ENCODE peak calls at places on chromosomes 11 and 22, in eight cellular contexts. N is stomach, Y is ovary, R is HepG2, A is upper lobe of left lung, Z is tibial nerve, S is transverse colon, X is sigmoid colon. Q is an unnamed sample.

GRCh38 chr22:27075028-27075678 is 417.8 kb downstream of the MIAT start:
- DNase-seq in Z (no peak), X (no peak), Y (no peak), N (no peak), A (no peak), S (no peak), R (no peak), Q (no peak)

GRCh38 chr11:86749376-86749775 is 51.0 kb upstream of the PRSS23 start:
- DNase-seq in N (no peak), X (no peak), R (no peak), A (no peak), Z (no peak), S (no peak), Y (no peak), Q (no peak)

GRCh38 chr11:126164781-126165180 is 46.7 kb downstream of the RPUSD4 start:
- DNase-seq in Y (no peak), R (no peak), N (no peak), X (no peak), S (no peak), Z (no peak), A (no peak), Q (no peak)

GRCh38 chr11:82403640-82404305 is 329.9 kb downstream of the FAM181B start:
- DNase-seq in N (no peak), X (no peak), Y (no peak), Z (no peak), R (no peak), S (no peak), A (peak; percentile 64), Q (no peak)

GRCh38 chr11:5123802-5124521 is 14.2 kb downstream of the OR52A5 start:
- DNase-seq in X (no peak), S (peak; percentile 48), Z (peak; percentile 85), R (peak; percentile 46), N (peak; percentile 58), Y (peak; percentile 42), A (no peak), Q (no peak)

GRCh38 chr11:77141034-77141433 is 13.0 kb downstream of the MYO7A start:
- DNase-seq in X (no peak), Z (no peak), R (peak; percentile 79), N (no peak), S (no peak), Y (no peak), A (no peak), Q (no peak)

GRCh38 chr11:91932151-91932821 is 292.3 kb upstream of the FAT3 start:
- DNase-seq in N (no peak), A (no peak), Y (peak; percentile 17), S (no peak), Z (no peak), X (no peak), R (no peak), Q (no peak)

GRCh38 chr22:20533879-20534265 is 26.5 kb downstream of the MED15 start:
- DNase-seq in X (no peak), Y (no peak), Z (no peak), S (no peak), A (no peak), N (no peak), R (no peak), Q (no peak)

GRCh38 chr22:26756675-26757293 is 99.4 kb downstream of the MIAT start:
- DNase-seq in X (peak; percentile 77), Y (peak; percentile 86), Z (peak; percentile 60), S (peak; percentile 59), N (peak; percentile 59), A (peak; percentile 91), R (no peak), Q (no peak)

GRCh38 chr22:38327805-38328204 is 10.6 kb upstream of the CSNK1E start:
- DNase-seq in Y (no peak), N (no peak), X (no peak), A (peak; percentile 51), S (no peak), R (no peak), Z (no peak), Q (no peak)

GRCh38 chr11:105670811-105671210 is 60.9 kb downstream of the GRIA4 start:
- DNase-seq in N (no peak), S (no peak), R (no peak), X (no peak), Z (no peak), Y (no peak), A (no peak), Q (no peak)

GRCh38 chr22:17780741-17781318 is 6.6 kb upstream of the BID start:
- DNase-seq in S (no peak), X (no peak), R (no peak), Y (no peak), N (no peak), Z (no peak), A (no peak), Q (no peak)

GRCh38 chr22:17101475-17102296 is 16.9 kb downstream of the IL17RA start:
- DNase-seq in A (no peak), Z (no peak), N (no peak), R (no peak), Y (no peak), S (no peak), X (peak; percentile 59), Q (no peak)

GRCh38 chr11:98734686-98735085 is 286.1 kb upstream of the CNTN5 start:
- DNase-seq in N (no peak), R (no peak), S (no peak), Y (no peak), X (no peak), Z (no peak), A (no peak), Q (no peak)

GRCh38 chr22:44259366-44260215 is 53.2 kb downstream of the SHISAL1 start:
- DNase-seq in A (no peak), X (peak; percentile 34), N (no peak), S (no peak), Y (peak; percentile 1), Z (no peak), R (no peak), Q (peak; percentile 34)
- TF ChIP-seq EP300 in A (no peak), X (no peak), N (no peak), S (no peak), Y (no peak), Z (no peak), R (no peak), Q (no peak)

DNA sequence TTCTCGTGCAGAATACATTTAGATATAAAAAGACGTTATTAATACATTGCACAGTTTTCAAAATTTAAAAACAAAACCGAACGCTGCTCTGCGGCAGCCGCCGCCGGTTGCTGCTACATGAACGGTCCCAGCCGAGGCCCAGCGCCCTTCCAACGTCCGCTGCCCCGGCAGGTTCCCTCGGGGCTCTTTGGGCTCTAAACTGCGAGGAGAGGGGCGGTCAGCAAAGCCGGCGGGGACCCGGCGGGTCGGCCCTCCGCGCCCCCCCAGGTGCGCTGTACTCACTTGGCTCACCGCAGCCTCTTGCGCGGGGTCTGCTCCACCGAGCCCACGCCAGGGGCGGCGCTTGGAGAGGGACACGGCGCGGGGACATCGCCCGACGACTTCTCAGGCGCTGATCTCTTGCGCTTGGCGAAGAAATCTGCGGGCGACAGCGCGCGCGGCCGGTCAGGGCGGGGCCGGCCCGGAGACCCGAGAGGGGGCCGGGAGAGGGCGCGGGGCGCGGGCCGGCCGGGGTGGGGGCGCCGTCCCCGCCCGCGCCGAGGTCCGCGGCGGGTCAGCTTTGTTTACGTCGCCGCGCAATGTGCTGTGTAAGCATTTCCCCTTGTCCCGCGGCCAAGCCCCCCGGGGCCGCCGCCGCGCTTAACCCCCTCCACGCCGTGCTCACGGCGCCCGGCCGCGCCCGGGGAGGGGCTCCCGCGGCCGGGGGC is 1.7 kb downstream of the CDKN1C start:
- DNase-seq in S (no peak), Y (peak; percentile 76), Z (no peak), A (peak; percentile 92), N (no peak), R (no peak), X (no peak), Q (no peak)
- H3K36me3 ChIP-seq in S (no peaks in the 10 kb centered on the region), Y (no peaks in the 10 kb centered on the region), Z (peaks cover 31% of the 10 kb centered on the region), A (no peaks in the 10 kb centered on the region), N (no peaks in the 10 kb centered on the region), R (no peaks in the 10 kb centered on the region), X (peaks cover 6% of the 10 kb centered on the region), Q (no peaks in the 10 kb centered on the region)

DNA sequence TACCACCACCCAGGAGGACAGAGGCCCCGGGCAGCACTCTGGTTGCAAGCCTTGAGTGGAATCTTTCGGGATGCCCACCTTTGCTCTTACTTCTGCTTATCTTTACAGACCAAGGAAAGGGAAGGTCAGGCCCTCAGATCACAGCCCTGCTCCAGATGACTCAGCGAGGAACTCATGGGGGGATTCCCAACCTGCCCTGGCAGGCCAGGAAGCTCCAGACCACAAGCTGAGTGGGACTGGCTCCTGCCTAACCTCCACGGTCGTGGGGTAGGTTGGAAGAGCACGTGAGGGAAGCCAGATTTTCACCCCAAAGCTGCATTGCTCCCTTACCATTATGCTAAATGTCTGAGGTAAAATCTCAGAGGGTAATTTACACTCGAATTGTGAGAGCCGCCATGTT is 11.8 kb downstream of the TBC1D10A start:
- DNase-seq in Z (no peak), A (no peak), N (no peak), S (no peak), Y (no peak), X (no peak), R (no peak), Q (no peak)
- TF ChIP-seq EP300 in Z (no peak), A (no peak), N (no peak), S (no peak), Y (no peak), X (no peak), R (no peak), Q (no peak)

DNA sequence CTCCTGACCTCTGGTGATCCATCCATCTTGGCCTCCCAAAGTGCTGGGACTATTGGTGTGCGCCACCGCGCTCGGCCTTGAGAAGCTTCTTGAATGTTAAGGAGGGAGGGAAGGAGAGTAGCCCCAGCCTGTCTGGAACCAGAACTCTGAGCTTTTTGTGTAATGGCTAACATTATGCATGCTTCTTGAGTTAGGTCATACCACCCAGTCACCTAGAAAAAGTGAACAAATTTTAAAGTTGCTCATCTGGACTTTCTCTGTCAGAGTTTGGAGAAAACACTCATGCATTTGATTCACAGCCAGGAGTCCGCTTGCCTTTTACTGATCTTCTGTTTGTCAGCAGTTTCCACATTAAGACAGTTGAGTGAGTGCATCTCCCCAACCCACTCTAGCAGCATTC is 82.1 kb downstream of the PPP6R3 start:
- DNase-seq in Y (peak; percentile 41), R (no peak), N (no peak), A (no peak), X (peak; percentile 83), Z (no peak), S (no peak), Q (no peak)
- H3K36me3 ChIP-seq in Y (no peaks in the 10 kb centered on the region), R (peaks cover 20% of the 10 kb centered on the region), N (peaks cover 80% of the 10 kb centered on the region), A (peaks cover 27% of the 10 kb centered on the region), X (peaks cover 44% of the 10 kb centered on the region), Z (peaks cover 35% of the 10 kb centered on the region), S (peaks cover 5% of the 10 kb centered on the region), Q (peaks cover 42% of the 10 kb centered on the region)

DNA sequence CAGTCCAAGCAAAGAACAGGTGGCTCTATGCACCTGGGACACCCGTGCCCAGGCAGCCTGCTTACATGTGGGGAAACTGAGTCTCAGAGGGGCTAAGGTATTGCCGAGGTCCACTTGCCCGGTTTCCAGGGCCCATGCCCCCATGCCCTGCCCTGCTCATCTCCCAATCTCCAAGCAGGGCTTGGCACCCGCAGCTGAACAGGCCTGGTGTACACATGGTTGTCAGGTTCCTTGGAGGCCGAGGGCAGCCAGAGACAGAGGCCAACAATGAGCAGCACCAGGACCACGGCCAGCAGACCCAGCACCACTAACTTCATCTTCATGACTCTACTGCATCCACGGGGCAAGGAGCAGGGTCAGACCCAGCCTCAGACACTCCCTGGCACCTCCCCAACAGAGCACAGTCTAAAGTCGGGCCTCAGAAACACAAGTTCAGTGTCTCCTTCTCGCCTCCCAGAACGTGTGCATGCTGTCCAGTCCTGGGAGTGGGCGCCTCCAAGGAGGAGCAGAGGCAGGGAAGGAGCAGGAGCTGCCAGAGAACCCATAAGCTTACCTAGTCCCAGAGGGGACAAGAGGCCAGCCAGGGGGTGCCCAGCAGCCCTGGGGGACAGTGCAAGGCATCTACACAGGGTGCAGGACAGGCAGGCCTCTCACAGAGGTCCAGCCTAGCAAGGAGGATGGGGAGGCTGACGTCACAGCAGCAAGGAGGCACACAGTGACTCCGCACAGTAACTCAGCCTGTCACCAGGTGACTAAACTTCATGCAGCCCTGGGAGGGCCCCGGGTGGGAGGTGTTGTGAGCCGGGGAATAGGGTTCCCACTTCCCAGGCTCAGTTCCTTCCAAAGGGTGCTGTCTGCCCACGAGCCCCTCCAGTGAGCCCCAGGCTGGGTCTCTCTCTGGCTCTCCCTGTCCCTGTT is 20.2 kb upstream of the RGL4 start:
- DNase-seq in X (peak; percentile 50), Z (no peak), S (no peak), R (no peak), A (no peak), N (no peak), Y (no peak), Q (no peak)
- TF ChIP-seq EP300 in X (no peak), Z (no peak), S (no peak), R (no peak), A (no peak), N (no peak), Y (no peak), Q (no peak)

Q was measured in suprapubic skin.